ENCODE peak calls at places on chromosomes 13 and 19, in eight cellular contexts. One of them, this sample, is unnamed. For H3K4me1, the result is how much of the 10 kb centered on the place peaks cover.

GRCh38 chr19:32570081-32570785 is 10.8 kb upstream of the PDCD5 start:
- DNase-seq in GM12878: no peak
- DNase-seq in A673: peak
- DNase-seq in gastrocnemius medialis: peak
- DNase-seq in adrenal gland: peak
- DNase-seq in PC-9: peak
- DNase-seq in cardiac muscle cell: peak
- DNase-seq in stomach: peak
- DNase-seq in this sample: peak

GRCh38 chr19:22286151-22286810 is at the start of gene ZNF729:
- DNase-seq in GM12878: no peak
- DNase-seq in gastrocnemius medialis: no peak
- DNase-seq in A673: no peak
- DNase-seq in PC-9: no peak
- DNase-seq in stomach: no peak
- DNase-seq in cardiac muscle cell: no peak
- DNase-seq in adrenal gland: no peak
- DNase-seq in this sample: no peak

GRCh38 chr13:55606045-55606665 is 1534.6 kb upstream of the PRR20A start:
- DNase-seq in PC-9: no peak
- DNase-seq in adrenal gland: no peak
- DNase-seq in gastrocnemius medialis: no peak
- DNase-seq in cardiac muscle cell: no peak
- DNase-seq in stomach: no peak
- DNase-seq in A673: no peak
- DNase-seq in GM12878: no peak
- DNase-seq in this sample: no peak

GRCh38 chr13:114035186-114035582 is 61.3 kb upstream of the C13orf46 start:
- DNase-seq in stomach: no peak
- DNase-seq in GM12878: no peak
- DNase-seq in A673: no peak
- DNase-seq in PC-9: no peak
- DNase-seq in cardiac muscle cell: no peak
- DNase-seq in gastrocnemius medialis: no peak
- DNase-seq in adrenal gland: no peak
- DNase-seq in this sample: no peak

GRCh38 chr13:96091164-96091931 is 1.4 kb downstream of the HS6ST3 start:
- DNase-seq in A673: no peak
- DNase-seq in gastrocnemius medialis: no peak
- DNase-seq in stomach: peak
- DNase-seq in adrenal gland: peak
- DNase-seq in cardiac muscle cell: peak
- DNase-seq in GM12878: no peak
- DNase-seq in PC-9: no peak
- DNase-seq in this sample: no peak

GRCh38 chr19:48630289-48631036 is 6.7 kb downstream of the DBP start:
- DNase-seq in A673: peak
- DNase-seq in gastrocnemius medialis: peak
- DNase-seq in PC-9: no peak
- DNase-seq in GM12878: no peak
- DNase-seq in cardiac muscle cell: peak
- DNase-seq in adrenal gland: peak
- DNase-seq in stomach: peak
- DNase-seq in this sample: no peak

GRCh38 chr13:44648392-44649117 is 72.4 kb upstream of the TSC22D1 start:
- DNase-seq in stomach: no peak
- DNase-seq in cardiac muscle cell: no peak
- DNase-seq in PC-9: no peak
- DNase-seq in gastrocnemius medialis: no peak
- DNase-seq in adrenal gland: no peak
- DNase-seq in A673: peak
- DNase-seq in GM12878: no peak
- DNase-seq in this sample: no peak

GRCh38 chr13:46982856-46983582 is 86.2 kb upstream of the HTR2A start:
- DNase-seq in gastrocnemius medialis: no peak
- DNase-seq in GM12878: peak
- DNase-seq in cardiac muscle cell: no peak
- DNase-seq in A673: no peak
- DNase-seq in adrenal gland: no peak
- DNase-seq in stomach: no peak
- DNase-seq in PC-9: no peak
- DNase-seq in this sample: no peak

GRCh38 chr19:58007285-58007684 is 4.7 kb upstream of the ZNF606 start:
- DNase-seq in GM12878: no peak
- DNase-seq in PC-9: no peak
- DNase-seq in adrenal gland: no peak
- DNase-seq in cardiac muscle cell: peak
- DNase-seq in A673: peak
- DNase-seq in gastrocnemius medialis: no peak
- DNase-seq in stomach: no peak
- DNase-seq in this sample: no peak

GRCh38 chr13:99659234-99659633 is 158.0 kb downstream of the TM9SF2 start:
- DNase-seq in PC-9: peak
- DNase-seq in stomach: no peak
- DNase-seq in gastrocnemius medialis: no peak
- DNase-seq in GM12878: no peak
- DNase-seq in cardiac muscle cell: peak
- DNase-seq in adrenal gland: no peak
- DNase-seq in A673: no peak
- DNase-seq in this sample: no peak

GRCh38 chr13:52832268-52832667 is 16.2 kb downstream of the PCDH8 start:
- DNase-seq in PC-9: no peak
- DNase-seq in stomach: no peak
- DNase-seq in cardiac muscle cell: peak
- DNase-seq in gastrocnemius medialis: no peak
- DNase-seq in A673: no peak
- DNase-seq in adrenal gland: no peak
- DNase-seq in GM12878: no peak
- DNase-seq in this sample: no peak

GRCh38 chr13:98997738-98998641 is 20.1 kb upstream of the DOCK9 start:
- DNase-seq in stomach: no peak
- DNase-seq in gastrocnemius medialis: no peak
- DNase-seq in cardiac muscle cell: no peak
- DNase-seq in A673: no peak
- DNase-seq in GM12878: no peak
- DNase-seq in PC-9: peak
- DNase-seq in adrenal gland: peak
- DNase-seq in this sample: no peak

GRCh38 chr19:17536957-17537356 is 18.5 kb upstream of the COLGALT1 start:
- DNase-seq in stomach: no peak
- DNase-seq in PC-9: no peak
- DNase-seq in GM12878: no peak
- DNase-seq in A673: no peak
- DNase-seq in gastrocnemius medialis: no peak
- DNase-seq in adrenal gland: no peak
- DNase-seq in cardiac muscle cell: no peak
- DNase-seq in this sample: no peak

GRCh38 chr13:50685491-50685890 is 158.0 kb downstream of the DLEU7 start:
- DNase-seq in GM12878: no peak
- DNase-seq in adrenal gland: peak
- DNase-seq in stomach: peak
- DNase-seq in A673: peak
- DNase-seq in gastrocnemius medialis: peak
- DNase-seq in cardiac muscle cell: peak
- DNase-seq in PC-9: no peak
- DNase-seq in this sample: no peak

GRCh38 chr19:28482221-28482620 is 730.7 kb downstream of the UQCRFS1 start:
- DNase-seq in gastrocnemius medialis: no peak
- DNase-seq in A673: no peak
- DNase-seq in PC-9: no peak
- DNase-seq in cardiac muscle cell: no peak
- DNase-seq in GM12878: no peak
- DNase-seq in adrenal gland: no peak
- DNase-seq in stomach: no peak
- DNase-seq in this sample: no peak

GRCh38 chr13:57408312-57408711 is 223.2 kb upstream of the PCDH17 start:
- DNase-seq in A673: peak
- DNase-seq in adrenal gland: no peak
- DNase-seq in GM12878: no peak
- DNase-seq in cardiac muscle cell: no peak
- DNase-seq in gastrocnemius medialis: no peak
- DNase-seq in PC-9: no peak
- DNase-seq in stomach: no peak
- DNase-seq in this sample: no peak

GRCh38 chr19:40089462-40089861 is 1.3 kb downstream of the ZNF780A start:
- DNase-seq in PC-9: no peak
- DNase-seq in stomach: no peak
- DNase-seq in A673: no peak
- DNase-seq in cardiac muscle cell: peak
- DNase-seq in GM12878: no peak
- DNase-seq in adrenal gland: no peak
- DNase-seq in gastrocnemius medialis: no peak
- DNase-seq in this sample: no peak

GRCh38 chr13:74761794-74762193 is 627.6 kb upstream of the KLF12 start:
- DNase-seq in cardiac muscle cell: no peak
- DNase-seq in stomach: no peak
- DNase-seq in PC-9: no peak
- DNase-seq in GM12878: no peak
- DNase-seq in A673: no peak
- DNase-seq in adrenal gland: no peak
- DNase-seq in gastrocnemius medialis: no peak
- DNase-seq in this sample: no peak

GRCh38 chr13:29428310-29428991 is 167.0 kb downstream of the SLC7A1 start:
- DNase-seq in adrenal gland: no peak
- DNase-seq in stomach: no peak
- DNase-seq in GM12878: no peak
- DNase-seq in A673: no peak
- DNase-seq in cardiac muscle cell: peak
- DNase-seq in gastrocnemius medialis: no peak
- DNase-seq in PC-9: no peak
- DNase-seq in this sample: no peak

GRCh38 chr13:26468203-26468602 is 89.3 kb upstream of the WASF3 start:
- DNase-seq in PC-9: peak
- DNase-seq in GM12878: no peak
- DNase-seq in cardiac muscle cell: no peak
- DNase-seq in A673: no peak
- DNase-seq in gastrocnemius medialis: no peak
- DNase-seq in adrenal gland: no peak
- DNase-seq in stomach: no peak
- DNase-seq in this sample: no peak

GRCh38 chr13:59374720-59375119 is 789.0 kb downstream of the DIAPH3 start:
- DNase-seq in gastrocnemius medialis: no peak
- DNase-seq in cardiac muscle cell: peak
- DNase-seq in stomach: no peak
- DNase-seq in A673: no peak
- DNase-seq in PC-9: no peak
- DNase-seq in GM12878: no peak
- DNase-seq in adrenal gland: no peak
- DNase-seq in this sample: no peak

GRCh38 chr13:92029641-92030040 is 631.2 kb downstream of the GPC5 start:
- DNase-seq in stomach: no peak
- DNase-seq in gastrocnemius medialis: no peak
- DNase-seq in PC-9: no peak
- DNase-seq in GM12878: no peak
- DNase-seq in adrenal gland: no peak
- DNase-seq in A673: no peak
- DNase-seq in cardiac muscle cell: no peak
- DNase-seq in this sample: no peak

GRCh38 chr19:10960314-10961072 is at the start of gene SMARCA4:
- DNase-seq in GM12878: peak
- DNase-seq in A673: peak
- DNase-seq in adrenal gland: peak
- DNase-seq in gastrocnemius medialis: peak
- DNase-seq in stomach: peak
- DNase-seq in cardiac muscle cell: peak
- DNase-seq in PC-9: peak
- DNase-seq in this sample: peak
- TF ChIP-seq CTCF in GM12878: no peak
- TF ChIP-seq CTCF in A673: no peak
- TF ChIP-seq CTCF in adrenal gland: no peak
- TF ChIP-seq CTCF in gastrocnemius medialis: no peak
- TF ChIP-seq CTCF in stomach: no peak
- TF ChIP-seq CTCF in cardiac muscle cell: no peak
- TF ChIP-seq CTCF in PC-9: no peak
- TF ChIP-seq CTCF in this sample: no peak

GRCh38 chr19:54451331-54451871 is 2.4 kb downstream of the LENG8 start:
- DNase-seq in gastrocnemius medialis: no peak
- DNase-seq in PC-9: no peak
- DNase-seq in cardiac muscle cell: no peak
- DNase-seq in adrenal gland: no peak
- DNase-seq in stomach: no peak
- DNase-seq in A673: no peak
- DNase-seq in GM12878: no peak
- DNase-seq in this sample: no peak
- H3K27ac ChIP-seq in gastrocnemius medialis: peak
- H3K27ac ChIP-seq in PC-9: no peak
- H3K27ac ChIP-seq in cardiac muscle cell: no peak
- H3K27ac ChIP-seq in adrenal gland: no peak
- H3K27ac ChIP-seq in stomach: no peak
- H3K27ac ChIP-seq in A673: peak
- H3K27ac ChIP-seq in GM12878: no peak
- H3K27ac ChIP-seq in this sample: peak

DNA sequence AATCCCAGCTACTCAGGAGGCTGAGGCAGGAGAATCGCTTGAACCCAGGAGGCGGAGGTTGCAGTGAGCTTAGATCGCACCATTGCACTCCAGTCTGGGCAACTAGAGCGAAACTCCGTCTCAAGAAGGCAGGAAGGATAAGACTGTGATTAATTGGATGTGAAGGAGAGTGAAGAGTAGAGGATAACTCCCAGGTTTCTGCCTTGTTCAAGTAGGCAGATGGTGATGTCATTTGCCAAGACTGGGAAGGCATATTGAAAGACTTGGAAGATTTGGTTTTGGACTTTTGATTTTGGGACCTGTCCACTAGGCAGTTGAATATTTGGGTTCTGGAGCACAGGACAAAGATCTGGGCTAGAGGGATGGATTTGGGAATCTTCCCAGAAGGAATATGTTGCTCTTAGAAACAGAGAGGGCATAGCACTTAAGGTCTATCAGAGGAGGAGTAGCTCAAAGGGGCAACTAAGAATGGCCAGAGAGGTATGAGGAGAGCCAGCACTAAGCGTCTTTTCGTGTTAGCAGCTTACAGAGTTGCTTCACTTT is 20.0 kb downstream of the GARRE1 start:
- DNase-seq in PC-9: no peak
- DNase-seq in gastrocnemius medialis: no peak
- DNase-seq in A673: peak
- DNase-seq in cardiac muscle cell: no peak
- DNase-seq in GM12878: no peak
- DNase-seq in stomach: no peak
- DNase-seq in adrenal gland: no peak
- DNase-seq in this sample: no peak
- H3K4me1 ChIP-seq in PC-9: under half
- H3K4me1 ChIP-seq in gastrocnemius medialis: half or more
- H3K4me1 ChIP-seq in A673: half or more
- H3K4me1 ChIP-seq in cardiac muscle cell: under half
- H3K4me1 ChIP-seq in GM12878: under half
- H3K4me1 ChIP-seq in stomach: under half
- H3K4me1 ChIP-seq in adrenal gland: under half
- H3K4me1 ChIP-seq in this sample: under half

DNA sequence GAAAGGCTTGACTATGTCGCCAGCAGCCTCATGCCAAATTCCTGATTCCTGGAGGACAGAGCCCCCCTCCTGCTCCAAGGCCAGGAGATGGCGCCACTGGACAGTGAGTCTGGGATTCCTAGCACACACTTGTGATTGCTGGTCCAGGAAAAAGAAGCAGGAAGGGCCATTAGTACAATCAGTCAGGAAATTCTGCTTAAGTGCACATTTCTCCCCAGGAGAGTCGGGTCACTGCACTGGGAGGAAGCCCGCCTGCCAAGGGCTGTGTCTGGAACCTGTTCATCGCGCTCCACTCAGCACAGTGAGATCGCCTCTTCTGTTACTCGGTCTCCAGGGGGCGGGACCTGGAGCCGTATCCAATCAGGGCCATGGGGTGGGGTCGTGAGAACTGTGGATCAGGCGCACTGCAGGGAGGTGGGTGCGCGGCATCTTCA is 65.1 kb downstream of the ZNF823 start:
- DNase-seq in PC-9: no peak
- DNase-seq in stomach: peak
- DNase-seq in GM12878: no peak
- DNase-seq in gastrocnemius medialis: peak
- DNase-seq in A673: peak
- DNase-seq in adrenal gland: peak
- DNase-seq in cardiac muscle cell: peak
- DNase-seq in this sample: no peak
- TF ChIP-seq CTCF in PC-9: peak
- TF ChIP-seq CTCF in stomach: no peak
- TF ChIP-seq CTCF in GM12878: peak
- TF ChIP-seq CTCF in gastrocnemius medialis: peak
- TF ChIP-seq CTCF in A673: peak
- TF ChIP-seq CTCF in adrenal gland: peak
- TF ChIP-seq CTCF in cardiac muscle cell: peak
- TF ChIP-seq CTCF in this sample: no peak